ENCODE peak calls at places on chromosome 12, in seven cellular contexts. One of them, this sample, is unnamed.

GRCh38 chr12:120831648-120832267 is 72.4 kb downstream of the SPPL3 start:
- DNase-seq in tibial artery: no peak
- DNase-seq in activated T-cell treated with anti-CD3 and anti-CD28 coated beads for 1 hour: no peak
- DNase-seq in non-pigmented ciliary epithelial cell: no peak
- DNase-seq in upper lobe of right lung: no peak
- DNase-seq in HCEC 1CT: no peak
- DNase-seq in stimulated activated CD8-positive, alpha-beta memory T cell treated with anti-CD3 and anti-CD28 coated beads, Interleukin-15, amount 100 ng/mL, for 1 hour: no peak
- DNase-seq in this sample: no peak

GRCh38 chr12:113601656-113602263 is 130.1 kb upstream of the LHX5 start:
- DNase-seq in non-pigmented ciliary epithelial cell: no peak
- DNase-seq in HCEC 1CT: no peak
- DNase-seq in stimulated activated CD8-positive, alpha-beta memory T cell treated with anti-CD3 and anti-CD28 coated beads, Interleukin-15, amount 100 ng/mL, for 1 hour: no peak
- DNase-seq in tibial artery: no peak
- DNase-seq in activated T-cell treated with anti-CD3 and anti-CD28 coated beads for 1 hour: no peak
- DNase-seq in upper lobe of right lung: no peak
- DNase-seq in this sample: no peak

GRCh38 chr12:124453419-124454351 is 113.7 kb downstream of the NCOR2 start:
- DNase-seq in activated T-cell treated with anti-CD3 and anti-CD28 coated beads for 1 hour: peak; percentile 66
- DNase-seq in stimulated activated CD8-positive, alpha-beta memory T cell treated with anti-CD3 and anti-CD28 coated beads, Interleukin-15, amount 100 ng/mL, for 1 hour: peak; percentile 57
- DNase-seq in tibial artery: peak; percentile 90
- DNase-seq in upper lobe of right lung: peak; percentile 88
- DNase-seq in HCEC 1CT: peak; percentile 11
- DNase-seq in non-pigmented ciliary epithelial cell: no peak
- DNase-seq in this sample: peak; percentile 34

GRCh38 chr12:110577717-110578521 is 5.2 kb downstream of the PPTC7 start:
- DNase-seq in upper lobe of right lung: no peak
- DNase-seq in stimulated activated CD8-positive, alpha-beta memory T cell treated with anti-CD3 and anti-CD28 coated beads, Interleukin-15, amount 100 ng/mL, for 1 hour: peak; percentile 13
- DNase-seq in non-pigmented ciliary epithelial cell: no peak
- DNase-seq in HCEC 1CT: peak; percentile 92
- DNase-seq in activated T-cell treated with anti-CD3 and anti-CD28 coated beads for 1 hour: no peak
- DNase-seq in tibial artery: no peak
- DNase-seq in this sample: no peak

GRCh38 chr12:101018540-101018939 is 191.5 kb downstream of the SLC5A8 start:
- DNase-seq in activated T-cell treated with anti-CD3 and anti-CD28 coated beads for 1 hour: no peak
- DNase-seq in non-pigmented ciliary epithelial cell: peak; percentile 97
- DNase-seq in HCEC 1CT: peak; percentile 91
- DNase-seq in stimulated activated CD8-positive, alpha-beta memory T cell treated with anti-CD3 and anti-CD28 coated beads, Interleukin-15, amount 100 ng/mL, for 1 hour: no peak
- DNase-seq in tibial artery: no peak
- DNase-seq in upper lobe of right lung: no peak
- DNase-seq in this sample: peak; percentile 68

GRCh38 chr12:65761301-65761700 is 63.0 kb upstream of the HMGA2 start:
- DNase-seq in activated T-cell treated with anti-CD3 and anti-CD28 coated beads for 1 hour: no peak
- DNase-seq in stimulated activated CD8-positive, alpha-beta memory T cell treated with anti-CD3 and anti-CD28 coated beads, Interleukin-15, amount 100 ng/mL, for 1 hour: no peak
- DNase-seq in tibial artery: no peak
- DNase-seq in upper lobe of right lung: no peak
- DNase-seq in non-pigmented ciliary epithelial cell: no peak
- DNase-seq in HCEC 1CT: no peak
- DNase-seq in this sample: no peak

GRCh38 chr12:28489256-28489655 is 299.0 kb downstream of the CCDC91 start:
- DNase-seq in stimulated activated CD8-positive, alpha-beta memory T cell treated with anti-CD3 and anti-CD28 coated beads, Interleukin-15, amount 100 ng/mL, for 1 hour: no peak
- DNase-seq in HCEC 1CT: peak; percentile 66
- DNase-seq in non-pigmented ciliary epithelial cell: peak; percentile 23
- DNase-seq in upper lobe of right lung: no peak
- DNase-seq in activated T-cell treated with anti-CD3 and anti-CD28 coated beads for 1 hour: no peak
- DNase-seq in tibial artery: no peak
- DNase-seq in this sample: no peak

GRCh38 chr12:54258286-54258685 is 21.6 kb downstream of the CBX5 start:
- DNase-seq in activated T-cell treated with anti-CD3 and anti-CD28 coated beads for 1 hour: no peak
- DNase-seq in tibial artery: no peak
- DNase-seq in HCEC 1CT: no peak
- DNase-seq in non-pigmented ciliary epithelial cell: no peak
- DNase-seq in stimulated activated CD8-positive, alpha-beta memory T cell treated with anti-CD3 and anti-CD28 coated beads, Interleukin-15, amount 100 ng/mL, for 1 hour: no peak
- DNase-seq in upper lobe of right lung: no peak
- DNase-seq in this sample: no peak

GRCh38 chr12:60335765-60336164 is 739.9 kb downstream of the SLC16A7 start:
- DNase-seq in stimulated activated CD8-positive, alpha-beta memory T cell treated with anti-CD3 and anti-CD28 coated beads, Interleukin-15, amount 100 ng/mL, for 1 hour: no peak
- DNase-seq in upper lobe of right lung: no peak
- DNase-seq in activated T-cell treated with anti-CD3 and anti-CD28 coated beads for 1 hour: no peak
- DNase-seq in non-pigmented ciliary epithelial cell: peak; percentile 43
- DNase-seq in HCEC 1CT: peak; percentile 70
- DNase-seq in tibial artery: no peak
- DNase-seq in this sample: no peak

GRCh38 chr12:123120452-123121166 is 30.3 kb downstream of the PITPNM2 start:
- DNase-seq in stimulated activated CD8-positive, alpha-beta memory T cell treated with anti-CD3 and anti-CD28 coated beads, Interleukin-15, amount 100 ng/mL, for 1 hour: no peak
- DNase-seq in non-pigmented ciliary epithelial cell: no peak
- DNase-seq in upper lobe of right lung: no peak
- DNase-seq in activated T-cell treated with anti-CD3 and anti-CD28 coated beads for 1 hour: no peak
- DNase-seq in HCEC 1CT: peak; percentile 53
- DNase-seq in tibial artery: no peak
- DNase-seq in this sample: no peak

GRCh38 chr12:48998497-48999353 is 450 bp downstream of the DDN start:
- DNase-seq in non-pigmented ciliary epithelial cell: no peak
- DNase-seq in stimulated activated CD8-positive, alpha-beta memory T cell treated with anti-CD3 and anti-CD28 coated beads, Interleukin-15, amount 100 ng/mL, for 1 hour: no peak
- DNase-seq in HCEC 1CT: peak; percentile 8
- DNase-seq in tibial artery: no peak
- DNase-seq in upper lobe of right lung: no peak
- DNase-seq in activated T-cell treated with anti-CD3 and anti-CD28 coated beads for 1 hour: no peak
- DNase-seq in this sample: no peak

GRCh38 chr12:49868952-49869815 is 26.3 kb upstream of the BCDIN3D start:
- DNase-seq in stimulated activated CD8-positive, alpha-beta memory T cell treated with anti-CD3 and anti-CD28 coated beads, Interleukin-15, amount 100 ng/mL, for 1 hour: no peak
- DNase-seq in non-pigmented ciliary epithelial cell: peak; percentile 85
- DNase-seq in activated T-cell treated with anti-CD3 and anti-CD28 coated beads for 1 hour: no peak
- DNase-seq in upper lobe of right lung: peak; percentile 82
- DNase-seq in HCEC 1CT: peak; percentile 81
- DNase-seq in tibial artery: peak; percentile 86
- DNase-seq in this sample: peak; percentile 86

GRCh38 chr12:112096667-112097066 is 11.9 kb downstream of the NAA25 start:
- DNase-seq in upper lobe of right lung: no peak
- DNase-seq in tibial artery: no peak
- DNase-seq in HCEC 1CT: peak; percentile 89
- DNase-seq in activated T-cell treated with anti-CD3 and anti-CD28 coated beads for 1 hour: no peak
- DNase-seq in non-pigmented ciliary epithelial cell: peak; percentile 36
- DNase-seq in stimulated activated CD8-positive, alpha-beta memory T cell treated with anti-CD3 and anti-CD28 coated beads, Interleukin-15, amount 100 ng/mL, for 1 hour: no peak
- DNase-seq in this sample: peak; percentile 19

GRCh38 chr12:106245767-106246166 is 2.1 kb downstream of the CKAP4 start:
- DNase-seq in non-pigmented ciliary epithelial cell: no peak
- DNase-seq in tibial artery: peak; percentile 68
- DNase-seq in stimulated activated CD8-positive, alpha-beta memory T cell treated with anti-CD3 and anti-CD28 coated beads, Interleukin-15, amount 100 ng/mL, for 1 hour: no peak
- DNase-seq in activated T-cell treated with anti-CD3 and anti-CD28 coated beads for 1 hour: no peak
- DNase-seq in HCEC 1CT: peak; percentile 71
- DNase-seq in upper lobe of right lung: peak; percentile 87
- DNase-seq in this sample: no peak

GRCh38 chr12:120142231-120142877 is 25.8 kb upstream of the RAB35 start:
- DNase-seq in upper lobe of right lung: no peak
- DNase-seq in HCEC 1CT: no peak
- DNase-seq in non-pigmented ciliary epithelial cell: no peak
- DNase-seq in tibial artery: no peak
- DNase-seq in activated T-cell treated with anti-CD3 and anti-CD28 coated beads for 1 hour: no peak
- DNase-seq in stimulated activated CD8-positive, alpha-beta memory T cell treated with anti-CD3 and anti-CD28 coated beads, Interleukin-15, amount 100 ng/mL, for 1 hour: no peak
- DNase-seq in this sample: no peak

GRCh38 chr12:107951024-107951423 is 176.5 kb downstream of the ASCL4 start:
- DNase-seq in activated T-cell treated with anti-CD3 and anti-CD28 coated beads for 1 hour: no peak
- DNase-seq in stimulated activated CD8-positive, alpha-beta memory T cell treated with anti-CD3 and anti-CD28 coated beads, Interleukin-15, amount 100 ng/mL, for 1 hour: no peak
- DNase-seq in HCEC 1CT: no peak
- DNase-seq in non-pigmented ciliary epithelial cell: no peak
- DNase-seq in upper lobe of right lung: no peak
- DNase-seq in tibial artery: no peak
- DNase-seq in this sample: no peak

GRCh38 chr12:117343296-117343695 is 18.1 kb downstream of the NOS1 start:
- DNase-seq in non-pigmented ciliary epithelial cell: no peak
- DNase-seq in upper lobe of right lung: no peak
- DNase-seq in stimulated activated CD8-positive, alpha-beta memory T cell treated with anti-CD3 and anti-CD28 coated beads, Interleukin-15, amount 100 ng/mL, for 1 hour: no peak
- DNase-seq in HCEC 1CT: no peak
- DNase-seq in tibial artery: no peak
- DNase-seq in activated T-cell treated with anti-CD3 and anti-CD28 coated beads for 1 hour: no peak
- DNase-seq in this sample: no peak

GRCh38 chr12:66296171-66296683 is 6.1 kb upstream of the HELB start:
- DNase-seq in non-pigmented ciliary epithelial cell: no peak
- DNase-seq in tibial artery: no peak
- DNase-seq in upper lobe of right lung: no peak
- DNase-seq in activated T-cell treated with anti-CD3 and anti-CD28 coated beads for 1 hour: no peak
- DNase-seq in HCEC 1CT: no peak
- DNase-seq in stimulated activated CD8-positive, alpha-beta memory T cell treated with anti-CD3 and anti-CD28 coated beads, Interleukin-15, amount 100 ng/mL, for 1 hour: no peak
- DNase-seq in this sample: no peak

GRCh38 chr12:124679047-124679446 is 111.6 kb upstream of the NCOR2 start:
- DNase-seq in stimulated activated CD8-positive, alpha-beta memory T cell treated with anti-CD3 and anti-CD28 coated beads, Interleukin-15, amount 100 ng/mL, for 1 hour: no peak
- DNase-seq in HCEC 1CT: no peak
- DNase-seq in tibial artery: no peak
- DNase-seq in activated T-cell treated with anti-CD3 and anti-CD28 coated beads for 1 hour: no peak
- DNase-seq in upper lobe of right lung: no peak
- DNase-seq in non-pigmented ciliary epithelial cell: no peak
- DNase-seq in this sample: no peak